ENCODE peak calls at places on chromosomes 4 and X, in four cellular contexts. One of them, this sample, is unnamed.

GRCh38 chrX:107716045-107716684 is 59.4 kb downstream of the TSC22D3 start:
- DNase-seq in GM12878: no peak
- DNase-seq in H1: no peak
- DNase-seq in SK-N-SH: peak
- DNase-seq in this sample: no peak

GRCh38 chr4:151658959-151659593 is 101.7 kb downstream of the GATB start:
- DNase-seq in H1: no peak
- DNase-seq in SK-N-SH: no peak
- DNase-seq in GM12878: no peak
- DNase-seq in this sample: no peak

GRCh38 chrX:54397113-54397512 is 39.3 kb upstream of the WNK3 start:
- DNase-seq in H1: no peak
- DNase-seq in SK-N-SH: no peak
- DNase-seq in GM12878: no peak
- DNase-seq in this sample: no peak

GRCh38 chrX:42515939-42516338 is 262.0 kb downstream of the PPP1R2C start:
- DNase-seq in H1: no peak
- DNase-seq in SK-N-SH: no peak
- DNase-seq in GM12878: no peak
- DNase-seq in this sample: no peak

GRCh38 chr4:188218392-188218791 is 79.2 kb downstream of the TRIML1 start:
- DNase-seq in GM12878: no peak
- DNase-seq in H1: peak
- DNase-seq in SK-N-SH: no peak
- DNase-seq in this sample: no peak

GRCh38 chr4:2254665-2255500 is 7.0 kb downstream of the MXD4 start:
- DNase-seq in SK-N-SH: peak
- DNase-seq in H1: no peak
- DNase-seq in GM12878: no peak
- DNase-seq in this sample: no peak

GRCh38 chr4:27011401-27011800 is 150.8 kb downstream of the STIM2 start:
- DNase-seq in GM12878: no peak
- DNase-seq in SK-N-SH: no peak
- DNase-seq in H1: no peak
- DNase-seq in this sample: no peak

GRCh38 chr4:109209647-109210046 is 92.8 kb downstream of the COL25A1 start:
- DNase-seq in SK-N-SH: no peak
- DNase-seq in H1: no peak
- DNase-seq in GM12878: no peak
- DNase-seq in this sample: no peak

GRCh38 chr4:79472693-79473552 is 64.9 kb upstream of the GK2 start:
- DNase-seq in H1: no peak
- DNase-seq in GM12878: no peak
- DNase-seq in SK-N-SH: no peak
- DNase-seq in this sample: no peak

GRCh38 chr4:176270669-176271068 is 1.6 kb upstream of the ASB5 start:
- DNase-seq in GM12878: no peak
- DNase-seq in SK-N-SH: no peak
- DNase-seq in H1: no peak
- DNase-seq in this sample: no peak

GRCh38 chr4:87120411-87121162 is 99.8 kb downstream of the KLHL8 start:
- DNase-seq in GM12878: no peak
- DNase-seq in SK-N-SH: no peak
- DNase-seq in H1: no peak
- DNase-seq in this sample: no peak

GRCh38 chrX:37776283-37776986 is 3.4 kb upstream of the CYBB start:
- DNase-seq in GM12878: no peak
- DNase-seq in SK-N-SH: no peak
- DNase-seq in H1: no peak
- DNase-seq in this sample: no peak

GRCh38 chr4:81963506-81964020 is 410.2 kb downstream of the HNRNPD start:
- DNase-seq in SK-N-SH: no peak
- DNase-seq in GM12878: no peak
- DNase-seq in H1: no peak
- DNase-seq in this sample: no peak

GRCh38 chr4:105966046-105966445 is 70.8 kb downstream of the NPNT start:
- DNase-seq in SK-N-SH: no peak
- DNase-seq in H1: no peak
- DNase-seq in GM12878: no peak
- DNase-seq in this sample: no peak

GRCh38 chr4:95549246-95550138 is 719 bp upstream of the UNC5C start:
- DNase-seq in GM12878: peak
- DNase-seq in H1: peak
- DNase-seq in SK-N-SH: peak
- DNase-seq in this sample: no peak

GRCh38 chr4:28388471-28388870 is 1527.8 kb downstream of the STIM2 start:
- DNase-seq in H1: no peak
- DNase-seq in SK-N-SH: no peak
- DNase-seq in GM12878: no peak
- DNase-seq in this sample: no peak

GRCh38 chr4:123419885-123420743 is 23.5 kb downstream of the SPRY1 start:
- DNase-seq in GM12878: no peak
- DNase-seq in H1: no peak
- DNase-seq in SK-N-SH: no peak
- DNase-seq in this sample: no peak

GRCh38 chr4:123399638-123400358 is 3.2 kb downstream of the SPRY1 start:
- DNase-seq in H1: no peak
- DNase-seq in GM12878: no peak
- DNase-seq in SK-N-SH: no peak
- DNase-seq in this sample: no peak

GRCh38 chr4:54971474-54971950 is 153.9 kb downstream of the KDR start:
- DNase-seq in H1: no peak
- DNase-seq in SK-N-SH: peak
- DNase-seq in GM12878: no peak
- DNase-seq in this sample: peak

GRCh38 chr4:54976682-54977081 is 148.7 kb downstream of the KDR start:
- DNase-seq in SK-N-SH: no peak
- DNase-seq in GM12878: no peak
- DNase-seq in H1: peak
- DNase-seq in this sample: no peak
- TF ChIP-seq NRF1 in SK-N-SH: no peak
- TF ChIP-seq NRF1 in GM12878: no peak
- TF ChIP-seq NRF1 in H1: no peak
- TF ChIP-seq NRF1 in this sample: no peak

DNA sequence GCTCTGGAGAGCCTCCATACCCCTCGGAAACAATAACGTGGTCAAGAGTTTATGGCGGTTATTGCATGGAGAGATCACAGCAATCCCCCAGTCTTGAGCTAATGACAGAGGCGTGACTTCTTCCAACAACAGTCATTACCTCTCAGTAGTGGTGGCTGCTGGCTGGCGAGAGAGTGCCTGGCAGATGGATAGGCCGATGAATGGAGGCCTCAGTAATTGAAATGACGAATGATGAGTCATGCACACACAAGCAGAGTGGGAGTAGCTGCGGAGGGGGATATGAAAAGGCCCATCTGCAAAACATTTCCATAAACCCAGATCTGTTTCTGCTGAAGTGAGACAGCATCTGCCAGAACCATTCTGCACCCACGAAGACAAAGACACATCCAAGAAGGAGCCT is 155.1 kb downstream of the STK32B start:
- DNase-seq in GM12878: no peak
- DNase-seq in SK-N-SH: no peak
- DNase-seq in H1: no peak
- DNase-seq in this sample: no peak
- TF ChIP-seq YY1 in GM12878: no peak
- TF ChIP-seq YY1 in SK-N-SH: no peak
- TF ChIP-seq YY1 in H1: no peak
- TF ChIP-seq YY1 in this sample: no peak

DNA sequence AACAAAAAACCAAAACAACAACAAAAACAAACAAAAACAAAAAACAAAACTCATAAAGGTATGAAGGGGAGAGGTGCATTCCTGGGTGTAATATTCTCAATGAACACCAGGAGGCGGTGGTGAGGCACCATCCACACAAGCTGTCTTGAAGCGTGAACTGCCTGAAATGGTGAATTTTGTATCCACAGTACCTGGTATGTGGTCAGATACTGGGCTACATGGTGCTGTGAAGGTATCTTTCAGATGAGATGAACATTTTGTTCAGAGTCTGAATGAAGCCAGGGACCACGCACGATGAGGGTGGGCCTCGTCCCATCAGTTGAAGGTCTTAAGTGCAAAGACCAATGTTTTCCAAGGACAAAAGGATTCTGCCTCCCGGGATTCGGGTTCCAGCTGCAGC is 58.5 kb downstream of the ASMT start:
- DNase-seq in H1: peak
- DNase-seq in SK-N-SH: peak
- DNase-seq in GM12878: no peak
- DNase-seq in this sample: peak
- TF ChIP-seq NRF1 in H1: no peak
- TF ChIP-seq NRF1 in SK-N-SH: no peak
- TF ChIP-seq NRF1 in GM12878: no peak
- TF ChIP-seq NRF1 in this sample: no peak

GRCh38 chrX:40012800-40013682 is 84.7 kb downstream of the BCOR start:
- DNase-seq in H1: peak
- DNase-seq in GM12878: no peak
- DNase-seq in SK-N-SH: no peak
- DNase-seq in this sample: peak
- TF ChIP-seq YY1 in H1: no peak
- TF ChIP-seq YY1 in GM12878: no peak
- TF ChIP-seq YY1 in SK-N-SH: no peak
- TF ChIP-seq YY1 in this sample: no peak

GRCh38 chr4:101695176-101695575 is 95.4 kb upstream of the BANK1 start:
- DNase-seq in SK-N-SH: no peak
- DNase-seq in GM12878: no peak
- DNase-seq in H1: no peak
- DNase-seq in this sample: no peak
- TF ChIP-seq NRF1 in SK-N-SH: no peak
- TF ChIP-seq NRF1 in GM12878: no peak
- TF ChIP-seq NRF1 in H1: no peak
- TF ChIP-seq NRF1 in this sample: no peak

GRCh38 chr4:19772581-19772980 is 479.1 kb upstream of the SLIT2 start:
- DNase-seq in GM12878: no peak
- DNase-seq in SK-N-SH: no peak
- DNase-seq in H1: no peak
- DNase-seq in this sample: no peak

GRCh38 chr4:19776929-19777328 is 474.8 kb upstream of the SLIT2 start:
- DNase-seq in GM12878: no peak
- DNase-seq in H1: no peak
- DNase-seq in SK-N-SH: no peak
- DNase-seq in this sample: no peak

GRCh38 chr4:19776021-19776459 is 475.7 kb upstream of the SLIT2 start:
- DNase-seq in GM12878: no peak
- DNase-seq in H1: no peak
- DNase-seq in SK-N-SH: no peak
- DNase-seq in this sample: no peak

DNA sequence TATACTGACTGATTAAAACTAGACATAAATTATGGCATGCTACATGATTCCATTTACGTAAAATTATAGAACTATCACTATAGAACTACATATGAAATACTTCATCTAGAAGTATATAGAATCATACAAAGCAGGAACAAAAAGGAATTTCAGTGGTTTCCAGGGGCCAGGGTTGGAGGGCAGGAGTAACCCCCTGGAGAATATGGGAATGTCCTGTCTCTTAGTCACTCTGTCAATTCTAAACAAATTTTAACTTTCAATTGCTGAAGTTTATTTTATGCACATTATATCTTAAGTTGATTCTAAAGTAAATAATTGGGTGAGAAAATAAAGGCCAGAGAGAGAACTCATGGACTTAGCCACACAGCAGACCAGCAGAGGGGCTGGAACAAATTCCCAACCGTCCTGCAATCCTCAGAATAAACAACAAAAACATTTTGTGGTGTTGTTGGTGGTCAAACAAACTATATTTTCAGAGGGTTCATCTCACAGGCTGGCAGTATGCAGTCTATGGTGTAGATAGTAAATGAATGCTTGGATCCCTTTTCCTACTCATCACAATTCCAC is 476.9 kb upstream of the SLIT2 start:
- DNase-seq in GM12878: no peak
- DNase-seq in SK-N-SH: no peak
- DNase-seq in H1: no peak
- DNase-seq in this sample: no peak
- TF ChIP-seq YY1 in GM12878: no peak
- TF ChIP-seq YY1 in SK-N-SH: no peak
- TF ChIP-seq YY1 in H1: no peak
- TF ChIP-seq YY1 in this sample: no peak

This sample was measured in K562.